ENCODE peak calls at places on chromosomes 7 and 10, in six cellular contexts. A is neuronal stem cell; T is GM12891; D is iPS DF 6.9; C is HT1080; W is stimulated activated naive CD8-positive, alpha-beta T cell treated with anti-CD3 and anti-CD28 coated beads, Interleukin-15, Interleukin-2, amounts not matched to agents 100 U/mL and 50 U/mL, for 24 hours. E is an unnamed sample.

GRCh38 chr7:30134523-30135270 is at the start of gene MTURN:
- DNase-seq in A (peak; percentile 86), T (peak; percentile 93), D (peak; percentile 66), C (peak; percentile 56), W (peak; percentile 89), E (peak; percentile 89)

GRCh38 chr7:107690611-107691010 is 30.0 kb downstream of the SLC26A4 start:
- DNase-seq in A (no peak), T (no peak), D (no peak), C (no peak), W (no peak), E (no peak)

GRCh38 chr7:155778349-155778748 is 33.9 kb downstream of the SHH start:
- DNase-seq in A (no peak), T (no peak), D (no peak), C (no peak), W (no peak), E (no peak)

GRCh38 chr7:134873253-134873652 is 93.8 kb downstream of the CALD1 start:
- DNase-seq in A (no peak), T (no peak), D (no peak), C (no peak), W (no peak), E (no peak)

GRCh38 chr7:44460325-44460724 is 30.1 kb downstream of the NUDCD3 start:
- DNase-seq in A (no peak), T (peak; percentile 31), D (no peak), C (peak; percentile 80), W (peak; percentile 46), E (no peak)

GRCh38 chr10:17923728-17924127 is 28.0 kb upstream of the SLC39A12 start:
- DNase-seq in A (no peak), T (no peak), D (no peak), C (peak; percentile 88), W (no peak), E (no peak)

GRCh38 chr7:39504963-39505362 is 61.2 kb upstream of the YAE1 start:
- DNase-seq in A (no peak), T (no peak), D (no peak), C (peak; percentile 67), W (no peak), E (no peak)

GRCh38 chr7:82087099-82087498 is 317.3 kb upstream of the HGF start:
- DNase-seq in A (no peak), T (no peak), D (no peak), C (no peak), W (no peak), E (no peak)

GRCh38 chr10:126904493-126904806 is 778 bp upstream of the DOCK1 start:
- DNase-seq in A (no peak), T (no peak), D (no peak), C (no peak), W (no peak), E (no peak)

GRCh38 chr10:124291009-124291671 is 127.6 kb downstream of the OAT start:
- DNase-seq in A (no peak), T (no peak), D (no peak), C (no peak), W (peak; percentile 19), E (peak; percentile 18)

GRCh38 chr7:2929321-2930201 is 85.5 kb upstream of the GNA12 start:
- DNase-seq in A (no peak), T (no peak), D (no peak), C (no peak), W (no peak), E (no peak)

GRCh38 chr7:119783799-119784198 is 489.2 kb upstream of the KCND2 start:
- DNase-seq in A (no peak), T (no peak), D (no peak), C (peak; percentile 32), W (no peak), E (no peak)

GRCh38 chr7:23468721-23469149 is 1.6 kb downstream of the IGF2BP3 start:
- DNase-seq in A (no peak), T (no peak), D (no peak), C (no peak), W (no peak), E (no peak)

GRCh38 chr10:117720931-117721826 is 178.6 kb downstream of the EMX2 start:
- DNase-seq in A (peak; percentile 54), T (no peak), D (no peak), C (no peak), W (no peak), E (no peak)

GRCh38 chr7:45401851-45402250 is 172.3 kb upstream of the ADCY1 start:
- DNase-seq in A (no peak), T (no peak), D (no peak), C (no peak), W (no peak), E (no peak)

GRCh38 chr10:71613303-71613777 is 106.2 kb downstream of the C10orf105 start:
- DNase-seq in A (no peak), T (no peak), D (no peak), C (peak; percentile 36), W (no peak), E (no peak)

GRCh38 chr10:73529089-73529832 is 33.4 kb upstream of the PPP3CB start:
- DNase-seq in A (peak; percentile 83), T (peak; percentile 61), D (peak; percentile 55), C (peak; percentile 64), W (peak; percentile 25), E (peak; percentile 47)

GRCh38 chr7:64574481-64575159 is 11.7 kb upstream of the ZNF680 start:
- DNase-seq in A (no peak), T (no peak), D (no peak), C (no peak), W (no peak), E (no peak)

GRCh38 chr10:74674892-74675291 is 151.5 kb upstream of the KAT6B start:
- DNase-seq in A (no peak), T (no peak), D (no peak), C (no peak), W (no peak), E (no peak)

GRCh38 chr10:17483079-17483478 is 28.7 kb upstream of the ST8SIA6 start:
- DNase-seq in A (no peak), T (no peak), D (no peak), C (no peak), W (no peak), E (no peak)